ENCODE peak calls at places on chromosomes 3 and 15, in four cellular contexts. L is endothelial cell of umbilical vein, C is Karpas-422, O is hepatocyte. M is an unnamed sample.

GRCh38 chr3:193560870-193561269 is 6.2 kb upstream of the ATP13A4 start:
- DNase-seq in L (no peak), C (no peak), O (no peak), M (no peak)

GRCh38 chr3:126135398-126136076 is 44.8 kb downstream of the ALDH1L1 start:
- DNase-seq in L (no peak), C (no peak), O (no peak), M (no peak)

GRCh38 chr3:134258761-134259347 is 8.2 kb upstream of the RYK start:
- DNase-seq in L (no peak), C (no peak), O (no peak), M (peak; percentile 56)

GRCh38 chr3:148101061-148101460 is 596.6 kb upstream of the AGTR1 start:
- DNase-seq in L (no peak), C (no peak), O (no peak), M (no peak)

GRCh38 chr3:7332696-7333095 is 471.8 kb downstream of the GRM7 start:
- DNase-seq in L (no peak), C (no peak), O (no peak), M (no peak)

GRCh38 chr3:98778852-98779379 is 15.8 kb downstream of the ST3GAL6 start:
- DNase-seq in L (peak; percentile 97), C (peak; percentile 14), O (peak; percentile 77), M (peak; percentile 94)

GRCh38 chr3:29466442-29466841 is 185.6 kb downstream of the RBMS3 start:
- DNase-seq in L (no peak), C (no peak), O (no peak), M (peak; percentile 20)

GRCh38 chr3:39917060-39917773 is 107.8 kb downstream of the MYRIP start:
- DNase-seq in L (peak; percentile 69), C (no peak), O (no peak), M (peak; percentile 68)

GRCh38 chr3:179304605-179305004 is 18.2 kb upstream of the ZNF639 start:
- DNase-seq in L (peak; percentile 14), C (no peak), O (no peak), M (peak; percentile 9)

GRCh38 chr15:45449387-45449786 is 71.0 kb upstream of the GATM start:
- DNase-seq in L (no peak), C (no peak), O (no peak), M (no peak)

GRCh38 chr3:55297706-55298105 is 189.4 kb downstream of the WNT5A start:
- DNase-seq in L (no peak), C (no peak), O (no peak), M (no peak)

GRCh38 chr15:68691667-68692066 is 112.9 kb downstream of the CORO2B start:
- DNase-seq in L (no peak), C (no peak), O (peak; percentile 30), M (no peak)

GRCh38 chr3:147419062-147419701 is 10.0 kb downstream of the ZIC1 start:
- DNase-seq in L (no peak), C (no peak), O (peak; percentile 69), M (no peak)

GRCh38 chr3:190229632-190230424 is 92.4 kb downstream of the CLDN1 start:
- DNase-seq in L (peak; percentile 28), C (no peak), O (no peak), M (peak; percentile 95)

GRCh38 chr3:34584971-34585370 is 786.5 kb downstream of the PDCD6IP start:
- DNase-seq in L (no peak), C (no peak), O (no peak), M (no peak)

GRCh38 chr15:51267047-51267713 is 71.2 kb downstream of the CYP19A1 start:
- DNase-seq in L (no peak), C (no peak), O (no peak), M (no peak)

GRCh38 chr15:76286231-76286879 is 24.9 kb downstream of the ETFA start:
- DNase-seq in L (no peak), C (no peak), O (no peak), M (no peak)

GRCh38 chr3:37183375-37183831 is 9.0 kb upstream of the LRRFIP2 start:
- DNase-seq in L (peak; percentile 93), C (no peak), O (no peak), M (peak; percentile 98)

GRCh38 chr3:129501630-129502029 is 26.8 kb upstream of the RHO start:
- DNase-seq in L (no peak), C (no peak), O (no peak), M (no peak)

GRCh38 chr3:70608434-70608833 is 296.0 kb upstream of the MDFIC2 start:
- DNase-seq in L (no peak), C (no peak), O (no peak), M (no peak)

GRCh38 chr15:80081390-80081789 is 21.9 kb downstream of the ZFAND6 start:
- DNase-seq in L (no peak), C (peak; percentile 79), O (no peak), M (no peak)

GRCh38 chr15:69093614-69094013 is 66.8 kb upstream of the GLCE start:
- DNase-seq in L (no peak), C (no peak), O (no peak), M (no peak)

GRCh38 chr3:30513374-30514152 is 92.8 kb upstream of the TGFBR2 start:
- DNase-seq in L (peak; percentile 52), C (no peak), O (no peak), M (no peak)

GRCh38 chr3:197787412-197787811 is 3.6 kb upstream of the LRCH3 start:
- DNase-seq in L (peak; percentile 26), C (no peak), O (peak; percentile 18), M (no peak)

GRCh38 chr15:58839485-58839884 is 68.4 kb downstream of the MINDY2 start:
- DNase-seq in L (no peak), C (peak; percentile 72), O (no peak), M (peak; percentile 7)

GRCh38 chr3:5226783-5227182 is 39.3 kb downstream of the EDEM1 start:
- DNase-seq in L (peak; percentile 24), C (peak; percentile 76), O (peak; percentile 28), M (no peak)

GRCh38 chr3:143283432-143284128 is 164.0 kb downstream of the CHST2 start:
- DNase-seq in L (no peak), C (no peak), O (no peak), M (peak; percentile 74)

GRCh38 chr3:10164546-10165393 is at the start of gene IRAK2:
- DNase-seq in L (peak; percentile 66), C (no peak), O (peak; percentile 89), M (peak; percentile 49)

GRCh38 chr15:101642361-101642760 is 9.8 kb downstream of the TM2D3 start:
- DNase-seq in L (peak; percentile 41), C (no peak), O (no peak), M (no peak)

GRCh38 chr3:195897081-195897852 is 11.1 kb downstream of the TNK2 start:
- DNase-seq in L (peak; percentile 55), C (no peak), O (peak; percentile 51), M (peak; percentile 93)

GRCh38 chr3:52827866-52828376 is 2.6 kb downstream of the ITIH4 start:
- DNase-seq in L (no peak), C (no peak), O (peak; percentile 67), M (no peak)

GRCh38 chr15:58019503-58020376 is 45.8 kb downstream of the ALDH1A2 start:
- DNase-seq in L (peak; percentile 81), C (no peak), O (no peak), M (peak; percentile 70)

GRCh38 chr3:184332370-184333090 is 4.9 kb upstream of the FAM131A start:
- DNase-seq in L (peak; percentile 96), C (no peak), O (no peak), M (peak; percentile 92)

GRCh38 chr3:10974746-10975375 is 17.7 kb upstream of the SLC6A1 start:
- DNase-seq in L (no peak), C (no peak), O (no peak), M (no peak)

GRCh38 chr3:159765860-159766294 is 222.8 kb upstream of the IL12A start:
- DNase-seq in L (no peak), C (no peak), O (no peak), M (no peak)

GRCh38 chr3:13461169-13462124 is 18.7 kb upstream of the HDAC11 start:
- DNase-seq in L (peak; percentile 61), C (peak; percentile 97), O (peak; percentile 79), M (no peak)

DNA sequence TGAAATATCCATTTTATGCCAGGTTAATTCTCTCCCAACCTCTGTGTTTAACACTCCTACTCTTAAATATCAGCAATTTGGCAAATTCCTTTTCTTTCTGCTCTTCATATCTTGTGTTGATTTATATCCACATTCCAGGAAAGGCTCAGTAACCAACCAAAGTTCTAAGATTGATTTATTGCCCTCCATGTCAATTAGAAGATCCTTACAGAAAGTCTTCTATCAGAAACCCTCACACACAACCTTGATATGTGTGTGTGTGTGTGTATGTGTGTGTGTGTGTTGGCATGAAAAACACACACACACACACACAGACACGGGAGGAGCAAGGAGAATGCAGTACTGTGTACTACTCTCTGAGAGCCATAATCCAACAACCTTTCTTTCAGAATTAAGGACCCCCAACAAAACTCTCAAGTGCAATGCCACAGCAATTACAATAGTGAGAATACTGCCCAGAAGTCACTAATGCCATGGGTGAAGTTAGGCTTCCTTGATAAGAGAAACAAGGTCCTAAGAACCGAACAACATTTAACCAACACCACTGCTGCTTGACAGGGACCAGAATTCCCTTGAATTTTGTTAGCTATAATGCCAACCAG is 1.1 kb downstream of the LSAMP start:
- DNase-seq in L (no peak), C (no peak), O (no peak), M (no peak)
- H2AFZ ChIP-seq in L (no peak overlapping the region), C (no peak overlapping the region), O (peak overlapping the region; percentile 84), M (no peak overlapping the region)

GRCh38 chr3:46926871-46927717 is 49.5 kb downstream of the CCDC12 start:
- DNase-seq in L (peak; percentile 45), C (peak; percentile 96), O (peak; percentile 3), M (no peak)
- H3K4me3 ChIP-seq in L (no peak overlapping the region), C (peak overlapping the region; percentile 65), O (no peak overlapping the region), M (no peak overlapping the region)

DNA sequence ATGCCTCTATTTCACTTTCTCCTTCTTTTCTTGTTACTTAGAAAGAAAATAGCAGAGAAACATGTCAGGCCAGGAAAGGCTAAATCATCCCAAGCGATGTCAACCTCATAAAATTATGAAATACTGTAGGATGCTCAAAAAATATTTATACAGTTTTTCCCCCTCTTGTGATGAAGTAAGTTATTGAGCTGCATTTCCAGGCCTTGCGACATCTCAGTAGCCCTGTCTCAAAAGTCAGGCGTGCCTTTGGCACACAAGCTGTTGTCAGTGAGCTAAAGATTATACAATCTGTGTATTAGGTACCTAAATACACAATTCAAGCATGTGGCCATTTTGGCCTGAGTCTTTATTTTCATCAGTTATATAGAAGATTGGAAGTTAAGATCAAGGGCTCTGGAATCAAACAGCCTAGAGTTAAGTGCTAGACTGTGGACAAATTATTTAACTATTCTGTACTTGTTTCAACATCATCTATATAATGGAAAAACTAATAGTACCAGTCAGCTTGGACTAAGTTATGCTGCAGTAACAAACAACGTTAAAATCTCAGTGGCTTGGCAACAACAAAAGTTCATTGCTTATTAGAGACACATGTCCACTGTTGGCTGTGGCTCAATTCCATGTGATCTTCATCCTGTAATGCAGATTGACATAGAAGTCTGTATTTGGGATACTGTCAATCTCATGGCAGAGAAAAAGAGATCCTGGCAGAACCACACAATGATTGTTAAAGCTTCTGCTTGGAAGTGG is 406.4 kb upstream of the PROK2 start:
- DNase-seq in L (no peak), C (no peak), O (no peak), M (no peak)
- H2AFZ ChIP-seq in L (no peak overlapping the region), C (no peak overlapping the region), O (no peak overlapping the region), M (no peak overlapping the region)

GRCh38 chr3:170867552-170867951 is 2.4 kb downstream of the RPL22L1 start:
- DNase-seq in L (no peak), C (peak; percentile 26), O (no peak), M (no peak)
- H3K4me3 ChIP-seq in L (no peak overlapping the region), C (peak overlapping the region; percentile 90), O (no peak overlapping the region), M (peak overlapping the region; percentile 75)

DNA sequence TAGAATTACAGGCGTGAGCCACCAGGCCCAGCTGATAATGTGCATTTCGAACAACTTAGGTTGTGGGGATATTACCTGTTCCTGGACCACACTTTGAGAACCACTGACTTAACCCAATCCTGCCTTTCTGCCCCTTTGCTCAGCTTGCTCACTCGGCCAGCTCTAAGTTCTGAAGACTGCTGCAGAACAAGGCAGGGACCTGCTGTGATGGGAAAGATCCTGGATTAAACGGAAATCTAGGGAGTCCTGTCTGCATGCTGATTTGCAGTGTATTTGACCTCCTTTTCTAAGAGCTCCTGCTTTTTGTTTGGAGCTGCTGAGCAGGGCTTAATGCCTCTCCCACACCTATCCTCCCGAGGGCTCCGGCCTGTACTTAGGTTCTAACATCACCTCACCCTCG is 2.9 kb downstream of the LTK start:
- DNase-seq in L (no peak), C (no peak), O (no peak), M (no peak)
- H2AFZ ChIP-seq in L (no peak overlapping the region), C (no peak overlapping the region), O (no peak overlapping the region), M (no peak overlapping the region)